ENCODE peak calls at places on chromosomes 11 and 22, in ten cellular contexts. One of them, this sample, is unnamed.

GRCh38 chr11:102791271-102792036 is 6.5 kb downstream of the MMP1 start:
- DNase-seq in aorta: no peak
- DNase-seq in A673: no peak
- DNase-seq in Caki2: no peak
- DNase-seq in CD4-positive, alpha-beta T cell: no peak
- DNase-seq in GM13977: no peak
- DNase-seq in choroid plexus epithelial cell: no peak
- DNase-seq in pons: no peak
- DNase-seq in NCI-H446: no peak
- DNase-seq in activated naive CD8-positive, alpha-beta T cell treated with anti-CD3 and anti-CD28 coated beads for 36 hours: no peak
- DNase-seq in this sample: no peak

GRCh38 chr22:23801238-23801821 is 14.6 kb downstream of the SMARCB1 start:
- DNase-seq in aorta: peak
- DNase-seq in A673: no peak
- DNase-seq in Caki2: no peak
- DNase-seq in CD4-positive, alpha-beta T cell: no peak
- DNase-seq in GM13977: no peak
- DNase-seq in choroid plexus epithelial cell: no peak
- DNase-seq in pons: no peak
- DNase-seq in NCI-H446: no peak
- DNase-seq in activated naive CD8-positive, alpha-beta T cell treated with anti-CD3 and anti-CD28 coated beads for 36 hours: no peak
- DNase-seq in this sample: no peak

GRCh38 chr22:20052309-20053250 is 27.5 kb upstream of the DGCR8 start:
- DNase-seq in aorta: no peak
- DNase-seq in A673: no peak
- DNase-seq in Caki2: no peak
- DNase-seq in CD4-positive, alpha-beta T cell: no peak
- DNase-seq in GM13977: no peak
- DNase-seq in choroid plexus epithelial cell: no peak
- DNase-seq in pons: no peak
- DNase-seq in NCI-H446: no peak
- DNase-seq in activated naive CD8-positive, alpha-beta T cell treated with anti-CD3 and anti-CD28 coated beads for 36 hours: no peak
- DNase-seq in this sample: no peak

GRCh38 chr22:36237462-36238347 is 1.6 kb downstream of the APOL2 start:
- DNase-seq in aorta: peak
- DNase-seq in A673: no peak
- DNase-seq in Caki2: no peak
- DNase-seq in CD4-positive, alpha-beta T cell: no peak
- DNase-seq in GM13977: peak
- DNase-seq in choroid plexus epithelial cell: peak
- DNase-seq in pons: no peak
- DNase-seq in NCI-H446: no peak
- DNase-seq in activated naive CD8-positive, alpha-beta T cell treated with anti-CD3 and anti-CD28 coated beads for 36 hours: no peak
- DNase-seq in this sample: no peak

GRCh38 chr22:24155597-24156145 is 25.6 kb upstream of the SUSD2 start:
- DNase-seq in aorta: peak
- DNase-seq in A673: peak
- DNase-seq in Caki2: no peak
- DNase-seq in CD4-positive, alpha-beta T cell: peak
- DNase-seq in GM13977: peak
- DNase-seq in choroid plexus epithelial cell: peak
- DNase-seq in pons: peak
- DNase-seq in NCI-H446: no peak
- DNase-seq in activated naive CD8-positive, alpha-beta T cell treated with anti-CD3 and anti-CD28 coated beads for 36 hours: peak
- DNase-seq in this sample: peak

GRCh38 chr11:65311197-65311631 is 3.5 kb upstream of the CDC42EP2 start:
- DNase-seq in aorta: no peak
- DNase-seq in A673: no peak
- DNase-seq in Caki2: no peak
- DNase-seq in CD4-positive, alpha-beta T cell: no peak
- DNase-seq in GM13977: no peak
- DNase-seq in choroid plexus epithelial cell: no peak
- DNase-seq in pons: no peak
- DNase-seq in NCI-H446: no peak
- DNase-seq in activated naive CD8-positive, alpha-beta T cell treated with anti-CD3 and anti-CD28 coated beads for 36 hours: no peak
- DNase-seq in this sample: peak

GRCh38 chr11:98600103-98600502 is 420.6 kb upstream of the CNTN5 start:
- DNase-seq in aorta: no peak
- DNase-seq in A673: no peak
- DNase-seq in Caki2: no peak
- DNase-seq in CD4-positive, alpha-beta T cell: no peak
- DNase-seq in GM13977: no peak
- DNase-seq in choroid plexus epithelial cell: no peak
- DNase-seq in pons: no peak
- DNase-seq in NCI-H446: no peak
- DNase-seq in activated naive CD8-positive, alpha-beta T cell treated with anti-CD3 and anti-CD28 coated beads for 36 hours: no peak
- DNase-seq in this sample: no peak

GRCh38 chr11:76579047-76579751 is 91.3 kb downstream of the LRRC32 start:
- DNase-seq in aorta: peak
- DNase-seq in A673: peak
- DNase-seq in Caki2: no peak
- DNase-seq in CD4-positive, alpha-beta T cell: no peak
- DNase-seq in GM13977: no peak
- DNase-seq in choroid plexus epithelial cell: peak
- DNase-seq in pons: no peak
- DNase-seq in NCI-H446: no peak
- DNase-seq in activated naive CD8-positive, alpha-beta T cell treated with anti-CD3 and anti-CD28 coated beads for 36 hours: no peak
- DNase-seq in this sample: peak

GRCh38 chr11:64489831-64490441 is 101.1 kb upstream of the SLC22A12 start:
- DNase-seq in aorta: peak
- DNase-seq in A673: peak
- DNase-seq in Caki2: peak
- DNase-seq in CD4-positive, alpha-beta T cell: peak
- DNase-seq in GM13977: peak
- DNase-seq in choroid plexus epithelial cell: peak
- DNase-seq in pons: peak
- DNase-seq in NCI-H446: peak
- DNase-seq in activated naive CD8-positive, alpha-beta T cell treated with anti-CD3 and anti-CD28 coated beads for 36 hours: peak
- DNase-seq in this sample: peak

GRCh38 chr22:25847451-25847850 is 105.5 kb downstream of the MYO18B start:
- DNase-seq in aorta: no peak
- DNase-seq in A673: no peak
- DNase-seq in Caki2: no peak
- DNase-seq in CD4-positive, alpha-beta T cell: no peak
- DNase-seq in GM13977: no peak
- DNase-seq in choroid plexus epithelial cell: no peak
- DNase-seq in pons: no peak
- DNase-seq in NCI-H446: no peak
- DNase-seq in activated naive CD8-positive, alpha-beta T cell treated with anti-CD3 and anti-CD28 coated beads for 36 hours: no peak
- DNase-seq in this sample: no peak

GRCh38 chr11:78786746-78787145 is 212.1 kb upstream of the NARS2 start:
- DNase-seq in aorta: peak
- DNase-seq in A673: no peak
- DNase-seq in Caki2: no peak
- DNase-seq in CD4-positive, alpha-beta T cell: no peak
- DNase-seq in GM13977: no peak
- DNase-seq in choroid plexus epithelial cell: no peak
- DNase-seq in pons: no peak
- DNase-seq in NCI-H446: no peak
- DNase-seq in activated naive CD8-positive, alpha-beta T cell treated with anti-CD3 and anti-CD28 coated beads for 36 hours: no peak
- DNase-seq in this sample: no peak

GRCh38 chr11:37506516-37506915 is 908.5 kb upstream of the RAG2 start:
- DNase-seq in aorta: no peak
- DNase-seq in A673: no peak
- DNase-seq in Caki2: no peak
- DNase-seq in CD4-positive, alpha-beta T cell: no peak
- DNase-seq in GM13977: no peak
- DNase-seq in choroid plexus epithelial cell: peak
- DNase-seq in pons: no peak
- DNase-seq in NCI-H446: no peak
- DNase-seq in activated naive CD8-positive, alpha-beta T cell treated with anti-CD3 and anti-CD28 coated beads for 36 hours: no peak
- DNase-seq in this sample: no peak

GRCh38 chr11:31987118-31988005 is 103.5 kb upstream of the RCN1 start:
- DNase-seq in aorta: no peak
- DNase-seq in A673: peak
- DNase-seq in Caki2: no peak
- DNase-seq in CD4-positive, alpha-beta T cell: no peak
- DNase-seq in GM13977: no peak
- DNase-seq in choroid plexus epithelial cell: no peak
- DNase-seq in pons: no peak
- DNase-seq in NCI-H446: no peak
- DNase-seq in activated naive CD8-positive, alpha-beta T cell treated with anti-CD3 and anti-CD28 coated beads for 36 hours: peak
- DNase-seq in this sample: peak

GRCh38 chr11:96393753-96394348 is 4.0 kb downstream of the JRKL start:
- DNase-seq in aorta: no peak
- DNase-seq in A673: peak
- DNase-seq in Caki2: peak
- DNase-seq in CD4-positive, alpha-beta T cell: no peak
- DNase-seq in GM13977: peak
- DNase-seq in choroid plexus epithelial cell: peak
- DNase-seq in pons: peak
- DNase-seq in NCI-H446: peak
- DNase-seq in activated naive CD8-positive, alpha-beta T cell treated with anti-CD3 and anti-CD28 coated beads for 36 hours: no peak
- DNase-seq in this sample: peak

This sample was measured in NCI-H82.